ENCODE peak calls at places on chromosomes 2 and 18, in ten cellular contexts. O, L, T, J, H, G, R, K, Q and S are unnamed samples.

GRCh38 chr2:227407601-227408089 is 19.9 kb upstream of the SCYGR1 start:
- DNase-seq in O (peak), L (peak), T (no peak), J (no peak), H (peak), G (peak), R (peak), K (peak), Q (no peak), S (peak)

GRCh38 chr2:23824777-23825212 is 102.1 kb downstream of the ATAD2B start:
- DNase-seq in O (no peak), L (peak), T (no peak), J (peak), H (no peak), G (no peak), R (no peak), K (peak), Q (no peak), S (no peak)

GRCh38 chr2:74405994-74406583 is 15.3 kb downstream of the C2orf81 start:
- DNase-seq in O (no peak), L (no peak), T (no peak), J (no peak), H (no peak), G (no peak), R (no peak), K (no peak), Q (no peak), S (no peak)

GRCh38 chr2:16256601-16257000 is 316.3 kb downstream of the MYCN start:
- DNase-seq in O (no peak), L (no peak), T (no peak), J (no peak), H (no peak), G (no peak), R (no peak), K (no peak), Q (no peak), S (no peak)

GRCh38 chr2:152405206-152406118 is 70.5 kb downstream of the FMNL2 start:
- DNase-seq in O (no peak), L (peak), T (peak), J (no peak), H (no peak), G (no peak), R (no peak), K (no peak), Q (no peak), S (peak)

GRCh38 chr2:53317863-53318262 is 449.7 kb upstream of the CHAC2 start:
- DNase-seq in O (no peak), L (peak), T (no peak), J (no peak), H (no peak), G (no peak), R (no peak), K (no peak), Q (no peak), S (no peak)

GRCh38 chr2:162710282-162710891 is 128.2 kb downstream of the KCNH7 start:
- DNase-seq in O (no peak), L (no peak), T (peak), J (no peak), H (no peak), G (no peak), R (no peak), K (no peak), Q (no peak), S (no peak)

GRCh38 chr2:206799083-206799482 is 33.7 kb downstream of the FASTKD2 start:
- DNase-seq in O (no peak), L (peak), T (no peak), J (no peak), H (no peak), G (no peak), R (no peak), K (peak), Q (no peak), S (no peak)

GRCh38 chr18:13292736-13293135 is 74.2 kb downstream of the LDLRAD4 start:
- DNase-seq in O (no peak), L (no peak), T (no peak), J (no peak), H (no peak), G (no peak), R (no peak), K (no peak), Q (no peak), S (no peak)

GRCh38 chr2:227016894-227017293 is 147.1 kb downstream of the COL4A4 start:
- DNase-seq in O (no peak), L (peak), T (no peak), J (peak), H (no peak), G (no peak), R (no peak), K (no peak), Q (no peak), S (no peak)

GRCh38 chr2:147231607-147232006 is 613.2 kb upstream of the ACVR2A start:
- DNase-seq in O (no peak), L (no peak), T (no peak), J (no peak), H (no peak), G (no peak), R (no peak), K (no peak), Q (no peak), S (no peak)

DNA sequence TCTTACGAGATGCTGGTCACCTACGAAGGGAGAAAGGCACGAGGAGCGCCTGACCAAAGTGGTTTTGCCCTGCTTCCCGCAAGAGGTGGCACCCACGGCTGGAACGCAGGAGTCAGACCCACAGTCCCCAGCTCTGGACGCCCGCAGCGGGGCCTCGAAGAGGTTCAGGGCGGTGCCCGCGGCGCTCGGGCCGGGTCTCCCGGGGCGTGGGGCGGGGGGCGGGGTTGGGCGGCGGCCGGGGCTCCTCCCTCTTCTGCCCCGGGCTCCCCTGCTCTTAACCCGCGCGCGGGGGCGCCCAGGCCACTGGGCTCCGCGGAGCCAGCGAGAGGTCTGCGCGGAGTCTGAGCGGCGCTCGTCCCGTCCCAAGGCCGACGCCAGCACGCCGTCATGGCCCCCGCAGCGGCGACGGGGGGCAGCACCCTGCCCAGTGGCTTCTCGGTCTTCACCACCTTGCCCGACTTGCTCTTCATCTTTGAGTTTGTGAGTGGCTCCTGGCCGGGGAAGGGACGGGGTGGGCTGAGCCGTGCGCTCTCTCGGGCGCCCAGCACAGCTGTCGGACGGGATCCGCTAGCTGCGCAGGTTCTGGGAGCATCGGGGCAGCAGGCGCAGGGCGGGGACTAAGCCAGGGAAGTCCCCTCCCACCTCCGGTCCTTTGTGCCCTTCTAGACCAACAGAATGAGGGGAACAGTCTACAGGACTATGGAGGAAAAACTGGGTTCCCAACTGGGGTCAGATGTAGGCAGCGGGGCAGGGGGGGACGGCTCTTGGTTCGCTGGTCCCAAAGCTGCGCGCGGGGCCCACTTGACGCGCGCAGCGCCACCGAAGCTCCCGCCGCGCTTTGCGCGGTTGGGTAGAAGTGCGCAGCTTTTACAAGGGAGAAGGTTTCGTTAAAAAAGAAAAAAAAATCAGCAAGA is at the start of gene MAL:
- DNase-seq in O (no peak), L (no peak), T (no peak), J (no peak), H (peak), G (no peak), R (no peak), K (no peak), Q (no peak), S (no peak)
- H3K4me3 ChIP-seq in O (peak), L (no peak), T (peak), J (peak), H (peak), G (peak), R (peak), K (no peak), Q (peak), S (peak)

DNA sequence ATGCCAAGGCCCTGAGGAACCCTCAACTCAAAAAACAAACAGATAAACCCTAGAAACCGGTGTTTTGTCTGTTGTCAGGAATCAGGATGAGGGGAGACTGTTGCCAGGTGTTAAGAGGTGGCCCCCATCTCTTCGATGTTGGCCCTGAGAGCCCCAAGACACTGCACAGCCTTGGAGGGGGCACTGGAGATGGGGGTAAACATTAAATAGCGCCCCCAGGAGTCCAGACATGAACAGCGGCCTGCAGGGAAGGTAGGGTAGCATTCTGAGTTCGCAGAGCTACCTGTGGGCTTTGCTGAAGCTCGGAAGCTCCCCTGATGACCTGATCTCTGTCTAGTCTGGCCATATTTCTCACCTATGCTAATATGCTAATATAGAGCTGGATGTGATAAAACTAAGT is 97.6 kb upstream of the SMAD2 start:
- DNase-seq in O (no peak), L (no peak), T (no peak), J (no peak), H (no peak), G (no peak), R (peak), K (no peak), Q (no peak), S (no peak)
- H3K4me3 ChIP-seq in O (no peak), L (no peak), T (no peak), J (no peak), H (no peak), G (no peak), R (no peak), K (no peak), Q (no peak), S (no peak)

GRCh38 chr2:44112096-44112495 is 56.6 kb upstream of the PPM1B start:
- DNase-seq in O (no peak), L (no peak), T (no peak), J (no peak), H (no peak), G (no peak), R (no peak), K (peak), Q (no peak), S (no peak)
- H3K4me3 ChIP-seq in O (no peak), L (no peak), T (no peak), J (no peak), H (no peak), G (no peak), R (no peak), K (no peak), Q (no peak), S (no peak)

GRCh38 chr2:100281521-100282438 is 40.5 kb downstream of the LONRF2 start:
- DNase-seq in O (no peak), L (peak), T (no peak), J (peak), H (no peak), G (no peak), R (no peak), K (no peak), Q (peak), S (no peak)
- H3K4me3 ChIP-seq in O (peak), L (peak), T (no peak), J (peak), H (peak), G (no peak), R (no peak), K (no peak), Q (no peak), S (no peak)

DNA sequence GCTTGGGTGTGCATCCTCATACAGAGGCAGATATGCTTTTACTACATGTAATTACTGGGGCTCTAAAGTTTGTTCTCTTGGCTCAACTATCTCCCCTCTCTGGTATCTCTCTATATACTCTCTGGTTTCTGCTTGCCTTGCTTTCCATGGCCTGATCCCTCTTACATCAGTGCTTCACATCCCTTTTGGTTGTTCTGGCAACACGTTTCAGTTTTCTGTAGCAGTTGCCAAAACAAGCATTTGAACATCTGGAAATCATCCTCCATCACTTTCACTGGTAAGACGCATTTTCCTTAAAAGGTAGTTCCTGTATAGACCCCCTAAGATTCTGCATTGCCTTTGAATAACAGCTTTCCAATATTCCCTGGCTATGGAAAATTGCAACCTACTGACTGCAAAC is 26.0 kb downstream of the COL5A2 start:
- DNase-seq in O (no peak), L (peak), T (no peak), J (peak), H (no peak), G (no peak), R (no peak), K (no peak), Q (no peak), S (no peak)
- H3K4me3 ChIP-seq in O (no peak), L (no peak), T (no peak), J (peak), H (no peak), G (no peak), R (no peak), K (no peak), Q (no peak), S (no peak)

DNA sequence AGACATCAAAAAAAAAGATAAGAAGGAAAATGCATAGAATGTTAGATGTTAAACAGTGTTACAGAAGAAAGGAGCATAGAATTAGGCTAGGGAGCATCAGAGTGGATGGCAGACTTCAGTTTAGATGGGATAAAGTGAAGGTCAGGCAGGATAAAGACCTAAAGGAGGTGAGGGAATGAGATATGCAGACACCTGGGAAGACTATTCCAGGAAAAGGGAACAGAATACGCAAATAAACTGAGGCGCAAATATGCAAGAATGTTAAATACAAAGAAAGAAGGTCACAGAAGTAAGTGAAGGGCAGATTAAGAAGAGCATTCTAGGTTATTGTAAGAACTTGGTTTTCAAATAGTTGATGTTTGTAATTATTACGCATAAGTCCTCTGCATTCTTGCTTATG is 116.3 kb upstream of the REG3A start:
- DNase-seq in O (no peak), L (no peak), T (no peak), J (no peak), H (no peak), G (no peak), R (no peak), K (no peak), Q (no peak), S (no peak)
- H3K4me3 ChIP-seq in O (no peak), L (no peak), T (no peak), J (no peak), H (no peak), G (no peak), R (no peak), K (no peak), Q (no peak), S (no peak)

GRCh38 chr18:62877448-62878221 is 162.3 kb downstream of the PHLPP1 start:
- DNase-seq in O (no peak), L (peak), T (no peak), J (peak), H (no peak), G (no peak), R (no peak), K (no peak), Q (no peak), S (no peak)

GRCh38 chr18:62876828-62877227 is 161.5 kb downstream of the PHLPP1 start:
- DNase-seq in O (no peak), L (no peak), T (no peak), J (no peak), H (no peak), G (no peak), R (no peak), K (no peak), Q (no peak), S (no peak)

GRCh38 chr18:62876106-62876505 is 160.8 kb downstream of the PHLPP1 start:
- DNase-seq in O (no peak), L (no peak), T (no peak), J (no peak), H (no peak), G (no peak), R (no peak), K (no peak), Q (no peak), S (no peak)

GRCh38 chr18:62880034-62880433 is 164.7 kb downstream of the PHLPP1 start:
- DNase-seq in O (no peak), L (no peak), T (no peak), J (no peak), H (no peak), G (no peak), R (no peak), K (no peak), Q (no peak), S (no peak)

DNA sequence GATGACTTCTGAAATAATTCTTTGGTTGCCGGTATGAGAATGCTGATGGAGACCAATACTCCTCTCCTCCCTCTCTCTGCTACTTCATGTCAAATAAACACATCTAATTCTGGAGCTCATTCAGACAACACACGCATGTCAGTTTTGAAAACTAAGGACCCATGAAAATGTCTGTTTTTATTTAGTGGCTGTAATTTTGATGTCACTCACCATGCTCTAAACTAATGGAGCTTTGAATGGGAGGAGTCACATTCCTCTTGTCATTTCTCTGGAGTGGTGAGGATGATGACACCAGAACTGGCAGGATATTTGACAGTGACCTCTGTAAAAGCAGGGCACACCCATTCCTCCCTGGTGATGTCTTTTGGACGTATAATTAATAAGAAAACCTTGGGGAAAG is 163.0 kb downstream of the PHLPP1 start:
- DNase-seq in O (no peak), L (peak), T (no peak), J (peak), H (no peak), G (no peak), R (no peak), K (no peak), Q (no peak), S (no peak)
- H3K4me3 ChIP-seq in O (no peak), L (no peak), T (no peak), J (peak), H (no peak), G (no peak), R (no peak), K (no peak), Q (no peak), S (no peak)

DNA sequence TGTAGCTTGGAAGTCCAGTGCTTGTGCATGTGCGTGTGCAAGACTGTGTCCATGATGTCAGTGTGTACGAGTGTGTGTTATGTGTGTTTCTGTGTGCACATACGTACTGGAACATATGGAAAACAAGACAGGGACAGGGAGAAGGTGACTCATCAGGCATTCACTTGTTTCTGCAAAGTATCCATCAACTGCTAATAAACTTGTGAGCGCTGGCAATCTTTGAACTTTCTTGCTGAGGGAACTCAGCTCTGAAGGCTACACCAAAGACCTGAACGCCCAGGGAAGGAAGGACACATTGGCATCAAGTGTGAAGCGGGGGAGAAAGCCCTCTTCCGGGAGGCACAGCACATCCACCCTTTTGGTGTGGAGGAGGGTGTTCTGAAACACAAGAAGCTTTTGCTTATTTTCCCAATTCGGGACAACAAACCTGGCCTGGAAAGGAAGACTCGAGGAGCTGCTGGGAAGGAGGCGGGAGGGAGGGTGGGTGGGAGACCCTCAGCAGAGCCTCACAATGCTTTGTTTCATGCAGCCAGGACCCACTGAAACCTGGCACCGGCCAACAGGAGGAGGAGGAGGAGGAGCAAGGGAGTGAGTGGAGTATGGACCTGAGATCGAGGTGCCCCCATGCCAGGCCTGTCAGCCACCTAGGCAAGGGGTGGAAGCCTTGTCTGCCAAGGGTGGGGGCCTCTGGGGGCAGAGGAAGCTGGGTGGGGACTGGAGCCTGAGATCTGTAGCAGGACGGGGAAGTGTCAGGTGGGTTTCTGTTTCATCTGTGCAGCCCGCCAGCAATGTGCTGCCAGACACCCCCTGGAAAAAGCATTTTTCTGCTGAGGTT is 26.8 kb downstream of the SMAD7 start:
- DNase-seq in O (no peak), L (peak), T (no peak), J (peak), H (no peak), G (no peak), R (no peak), K (peak), Q (no peak), S (no peak)
- H3K4me3 ChIP-seq in O (peak), L (peak), T (no peak), J (peak), H (peak), G (no peak), R (peak), K (no peak), Q (no peak), S (peak)